ENCODE peak calls at places on chromosomes 16 and 17, in eight cellular contexts. G is testis, O is tibial artery, F is ascending aorta, Q is RWPE2, B is uterus, E is bronchial epithelial cell, I is coronary artery. A is an unnamed sample.

GRCh38 chr17:55664287-55664686 is 58.4 kb downstream of the TMEM100 start:
- DNase-seq in G (no peak), O (no peak), F (no peak), Q (no peak), B (no peak), E (no peak), I (no peak), A (no peak)

GRCh38 chr16:81408409-81408950 is 36.1 kb upstream of the CMIP start:
- DNase-seq in G (no peak), O (no peak), F (no peak), Q (no peak), B (no peak), E (no peak), I (no peak), A (no peak)

GRCh38 chr17:17885029-17885351 is 48.2 kb upstream of the SREBF1 start:
- DNase-seq in G (no peak), O (no peak), F (no peak), Q (no peak), B (no peak), E (no peak), I (no peak), A (no peak)

GRCh38 chr16:23945243-23945642 is 109.5 kb downstream of the PRKCB start:
- DNase-seq in G (no peak), O (no peak), F (no peak), Q (no peak), B (no peak), E (no peak), I (peak; percentile 19), A (no peak)

GRCh38 chr17:17019891-17020456 is 22.3 kb upstream of the MPRIP start:
- DNase-seq in G (no peak), O (no peak), F (no peak), Q (no peak), B (no peak), E (peak; percentile 74), I (no peak), A (no peak)

GRCh38 chr16:66405057-66405783 is 21.9 kb upstream of the BEAN1 start:
- DNase-seq in G (no peak), O (no peak), F (no peak), Q (no peak), B (no peak), E (no peak), I (no peak), A (no peak)

GRCh38 chr17:13864551-13864950 is 204.8 kb upstream of the COX10 start:
- DNase-seq in G (no peak), O (no peak), F (no peak), Q (no peak), B (no peak), E (peak; percentile 10), I (no peak), A (peak; percentile 66)

GRCh38 chr17:73476890-73477350 is 165.1 kb upstream of the CDC42EP4 start:
- DNase-seq in G (no peak), O (no peak), F (no peak), Q (no peak), B (no peak), E (no peak), I (no peak), A (no peak)

GRCh38 chr17:7888184-7888920 is at the start of gene CHD3:
- DNase-seq in G (no peak), O (no peak), F (no peak), Q (no peak), B (no peak), E (peak; percentile 79), I (peak; percentile 77), A (peak; percentile 24)

GRCh38 chr17:6558276-6558675 is 1.9 kb upstream of the PITPNM3 start:
- DNase-seq in G (no peak), O (no peak), F (no peak), Q (peak; percentile 42), B (no peak), E (no peak), I (no peak), A (no peak)

GRCh38 chr17:74761931-74762330 is 13.5 kb downstream of the NHERF1 start:
- DNase-seq in G (no peak), O (no peak), F (no peak), Q (no peak), B (no peak), E (no peak), I (no peak), A (no peak)

GRCh38 chr17:74761419-74761818 is 13.0 kb downstream of the NHERF1 start:
- DNase-seq in G (no peak), O (no peak), F (no peak), Q (no peak), B (no peak), E (no peak), I (no peak), A (no peak)

GRCh38 chr17:74759941-74760340 is 11.5 kb downstream of the NHERF1 start:
- DNase-seq in G (no peak), O (no peak), F (no peak), Q (no peak), B (no peak), E (peak; percentile 67), I (no peak), A (no peak)

GRCh38 chr17:74759243-74759801 is 10.9 kb downstream of the NHERF1 start:
- DNase-seq in G (no peak), O (no peak), F (no peak), Q (no peak), B (no peak), E (no peak), I (no peak), A (no peak)

GRCh38 chr17:74760404-74761105 is 12.1 kb downstream of the NHERF1 start:
- DNase-seq in G (no peak), O (no peak), F (no peak), Q (no peak), B (no peak), E (peak; percentile 80), I (no peak), A (peak; percentile 17)
- H3K4me3 ChIP-seq in G (no peak overlapping the region), O (no peak overlapping the region), F (no peak overlapping the region), Q (no peak overlapping the region), B (no peak overlapping the region), E (no peak overlapping the region), I (no peak overlapping the region), A (no peak overlapping the region)

GRCh38 chr17:74737299-74738050 is 419 bp downstream of the RAB37 start:
- DNase-seq in G (no peak), O (no peak), F (no peak), Q (no peak), B (no peak), E (no peak), I (no peak), A (no peak)
- TF ChIP-seq CTCF in G (peak; percentile 8), O (no peak), F (peak; percentile 9), Q (peak; percentile 10), B (no peak), E (peak; percentile 57), I (no peak), A (peak; percentile 35)

GRCh38 chr16:3173892-3174617 is 13.9 kb upstream of the OR1F1 start:
- DNase-seq in G (no peak), O (no peak), F (no peak), Q (peak; percentile 47), B (no peak), E (peak; percentile 61), I (no peak), A (no peak)
- H3K4me3 ChIP-seq in G (no peak overlapping the region), O (no peak overlapping the region), F (no peak overlapping the region), Q (no peak overlapping the region), B (no peak overlapping the region), E (no peak overlapping the region), I (no peak overlapping the region), A (peak overlapping the region; percentile 17)

DNA sequence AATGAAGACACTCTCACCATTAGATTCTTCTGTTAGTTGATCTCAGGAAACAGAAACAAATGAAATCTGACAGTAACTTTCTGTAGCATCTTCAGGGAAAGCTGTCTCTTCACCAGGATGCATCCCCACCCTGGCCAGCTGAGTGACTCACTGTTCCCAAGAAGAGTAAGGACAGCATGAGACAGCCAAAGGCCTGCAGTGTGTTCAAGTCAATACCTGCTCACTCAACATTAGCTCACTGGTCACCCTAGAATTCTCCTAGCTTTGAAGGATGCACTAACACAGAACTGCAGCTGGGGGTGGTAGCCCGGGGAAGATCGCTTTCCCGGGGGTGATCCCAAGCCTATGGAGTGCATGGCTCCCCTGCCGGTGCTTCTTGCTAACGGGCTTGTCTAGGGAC is 28.2 kb upstream of the CLEC18B start:
- DNase-seq in G (no peak), O (peak; percentile 74), F (peak; percentile 65), Q (peak; percentile 85), B (peak; percentile 37), E (peak; percentile 89), I (no peak), A (no peak)
- TF ChIP-seq CTCF in G (no peak), O (no peak), F (no peak), Q (peak; percentile 44), B (no peak), E (peak; percentile 36), I (no peak), A (no peak)

A was measured in astrocyte of the spinal cord.